ENCODE peak calls at places on chromosomes 7 and 10, in five cellular contexts. C is H1, F is SK-N-SH, V is A549, Q is ovary. M is an unnamed sample.

GRCh38 chr7:1418505-1419309 is 40.6 kb downstream of the MICALL2 start:
- DNase-seq in C (peak; percentile 43), F (peak; percentile 78), V (peak; percentile 52), Q (no peak), M (no peak)

GRCh38 chr7:90532231-90532929 is 62.9 kb downstream of the PTTG1IP2 start:
- DNase-seq in C (no peak), F (no peak), V (no peak), Q (no peak), M (no peak)

GRCh38 chr10:71255817-71256660 is 43.7 kb downstream of the UNC5B start:
- DNase-seq in C (no peak), F (peak; percentile 74), V (no peak), Q (no peak), M (no peak)

GRCh38 chr7:85489498-85489897 is 302.6 kb upstream of the SEMA3D start:
- DNase-seq in C (no peak), F (no peak), V (no peak), Q (no peak), M (no peak)

GRCh38 chr10:17375936-17376584 is 78.3 kb downstream of the ST8SIA6 start:
- DNase-seq in C (peak; percentile 23), F (peak; percentile 16), V (peak; percentile 7), Q (no peak), M (no peak)

GRCh38 chr10:71909399-71910083 is 54.7 kb upstream of the CHST3 start:
- DNase-seq in C (no peak), F (no peak), V (no peak), Q (no peak), M (no peak)

GRCh38 chr10:29648983-29649268 is 14.2 kb upstream of the SVIL start:
- DNase-seq in C (no peak), F (no peak), V (no peak), Q (peak; percentile 63), M (no peak)

GRCh38 chr7:79523426-79523825 is 70.0 kb upstream of the MAGI2 start:
- DNase-seq in C (no peak), F (no peak), V (no peak), Q (no peak), M (no peak)

GRCh38 chr7:45193868-45194267 is 36.3 kb downstream of the RAMP3 start:
- DNase-seq in C (no peak), F (no peak), V (no peak), Q (no peak), M (no peak)

GRCh38 chr7:98617960-98618418 is 904 bp downstream of the NPTX2 start:
- DNase-seq in C (no peak), F (peak; percentile 73), V (no peak), Q (no peak), M (no peak)
- H3K4me3 ChIP-seq in C (peak overlapping the region; percentile 53), F (no peak overlapping the region), V (no peak overlapping the region), Q (no peak overlapping the region), M (peak overlapping the region; percentile 27)

DNA sequence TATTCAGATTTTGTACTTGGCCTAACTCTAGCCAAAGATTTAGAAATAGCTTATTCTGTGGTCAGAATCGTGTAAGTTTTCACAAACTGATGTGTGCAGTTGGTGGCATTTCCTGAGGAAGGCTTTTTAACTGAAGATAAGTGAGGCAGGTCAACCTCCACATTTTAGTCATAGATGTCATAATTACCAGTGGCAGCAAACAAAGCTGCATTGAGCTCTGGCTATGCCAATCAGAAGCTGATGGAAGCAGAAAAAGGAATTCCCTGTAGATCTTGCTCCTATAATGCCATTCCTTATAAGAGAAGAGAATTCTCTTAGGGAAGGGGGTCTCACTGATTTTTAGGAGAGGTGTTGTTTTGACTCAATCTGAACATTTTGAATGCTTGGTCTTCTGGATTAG is 141.3 kb upstream of the SP8 start:
- DNase-seq in C (no peak), F (no peak), V (no peak), Q (no peak), M (no peak)
- TF ChIP-seq EP300 in C (no peak), F (no peak), V (no peak), Q (no peak), M (no peak)

DNA sequence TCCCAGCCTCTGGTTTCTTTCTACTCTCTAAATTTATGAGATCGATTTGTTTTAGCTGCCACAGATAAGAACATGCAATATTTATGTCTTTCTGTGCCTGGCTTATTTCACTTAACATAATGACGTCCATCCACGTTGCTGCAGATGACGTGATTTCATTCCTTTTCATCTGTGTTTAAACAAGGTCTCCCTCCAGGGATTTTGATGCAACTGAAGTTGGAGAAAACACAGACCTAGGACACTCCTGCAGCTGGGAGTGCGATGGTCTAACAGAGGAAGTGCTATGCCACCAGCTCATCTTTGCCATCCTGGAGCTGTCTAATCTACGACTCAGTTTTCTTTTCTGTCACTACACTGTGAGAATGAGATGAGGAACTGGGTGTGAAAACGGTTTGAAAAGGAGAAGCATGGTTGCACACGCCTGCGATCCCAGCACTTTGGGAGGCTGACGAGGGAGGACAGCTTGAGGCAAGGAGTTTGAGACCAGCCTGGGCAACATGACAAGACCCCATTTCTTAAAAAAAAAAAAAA is 1.5 kb upstream of the KCTD7 start:
- DNase-seq in C (no peak), F (peak; percentile 81), V (no peak), Q (no peak), M (peak; percentile 25)
- H3K27ac ChIP-seq in C (no peak overlapping the region), F (peak overlapping the region; percentile 90), V (peak overlapping the region; percentile 99), Q (no peak overlapping the region), M (peak overlapping the region; percentile 99)

GRCh38 chr7:4613855-4614548 is 68.1 kb upstream of the FOXK1 start:
- DNase-seq in C (no peak), F (peak; percentile 9), V (no peak), Q (no peak), M (no peak)
- H3K4me3 ChIP-seq in C (no peak overlapping the region), F (no peak overlapping the region), V (no peak overlapping the region), Q (peak overlapping the region; percentile 12), M (no peak overlapping the region)

GRCh38 chr10:3469639-3470020 is 297.0 kb upstream of the PITRM1 start:
- DNase-seq in C (no peak), F (no peak), V (no peak), Q (no peak), M (no peak)

GRCh38 chr10:3468919-3469638 is 296.5 kb upstream of the PITRM1 start:
- DNase-seq in C (no peak), F (no peak), V (peak; percentile 73), Q (peak; percentile 41), M (no peak)

GRCh38 chr10:3464760-3465405 is 292.3 kb upstream of the PITRM1 start:
- DNase-seq in C (no peak), F (no peak), V (no peak), Q (no peak), M (no peak)

GRCh38 chr10:3465406-3465891 is 292.9 kb upstream of the PITRM1 start:
- DNase-seq in C (no peak), F (no peak), V (no peak), Q (no peak), M (no peak)

GRCh38 chr10:3467052-3467906 is 294.7 kb upstream of the PITRM1 start:
- DNase-seq in C (peak; percentile 29), F (no peak), V (peak; percentile 73), Q (peak; percentile 65), M (peak; percentile 77)
- TF ChIP-seq EP300 in C (no peak), F (no peak), V (no peak), Q (peak; percentile 49), M (peak; percentile 93)

DNA sequence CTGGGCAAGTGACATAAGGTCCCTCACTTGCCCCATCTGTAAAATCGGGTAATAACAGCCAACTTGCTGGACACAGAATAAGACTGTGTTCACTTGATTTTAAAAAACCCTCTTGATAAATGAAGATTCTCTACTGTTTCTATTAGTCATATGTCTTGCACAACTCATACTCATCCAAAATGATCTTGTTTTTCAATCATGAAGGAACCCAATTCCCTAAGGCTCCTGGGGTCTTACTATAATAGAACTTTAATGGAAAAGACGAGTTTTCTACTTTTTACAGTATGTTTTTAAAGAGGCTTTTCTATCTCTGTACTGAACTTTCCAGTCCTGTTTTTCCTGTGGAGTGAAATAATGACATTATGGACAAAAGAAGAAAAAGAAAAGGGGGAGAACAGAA is 103.8 kb downstream of the ARID5B start:
- DNase-seq in C (no peak), F (no peak), V (no peak), Q (no peak), M (no peak)
- H3K27ac ChIP-seq in C (no peak overlapping the region), F (no peak overlapping the region), V (no peak overlapping the region), Q (no peak overlapping the region), M (peak overlapping the region; percentile 68)

GRCh38 chr7:134317434-134317833 is 704 bp upstream of the SLC35B4 start:
- DNase-seq in C (no peak), F (peak; percentile 16), V (no peak), Q (no peak), M (no peak)
- H3K4me3 ChIP-seq in C (no peak overlapping the region), F (peak overlapping the region; percentile 86), V (peak overlapping the region; percentile 74), Q (peak overlapping the region; percentile 91), M (peak overlapping the region; percentile 93)

GRCh38 chr10:1416456-1417037 is 320.8 kb downstream of the ADARB2 start:
- DNase-seq in C (no peak), F (no peak), V (no peak), Q (no peak), M (no peak)

GRCh38 chr10:1419796-1420429 is 317.4 kb downstream of the ADARB2 start:
- DNase-seq in C (no peak), F (no peak), V (no peak), Q (no peak), M (no peak)

GRCh38 chr10:1414893-1415292 is 322.4 kb downstream of the ADARB2 start:
- DNase-seq in C (no peak), F (no peak), V (no peak), Q (no peak), M (no peak)

GRCh38 chr10:1418031-1418550 is 319.2 kb downstream of the ADARB2 start:
- DNase-seq in C (no peak), F (no peak), V (no peak), Q (no peak), M (no peak)

GRCh38 chr10:1417574-1417973 is 319.8 kb downstream of the ADARB2 start:
- DNase-seq in C (no peak), F (no peak), V (no peak), Q (no peak), M (no peak)
- TF ChIP-seq EP300 in C (no peak), F (no peak), V (no peak), Q (no peak), M (no peak)

M was measured in tibial nerve.